ENCODE peak calls at places on chromosome 17, in eight cellular contexts. Q, S, L, P, D, M, E and C are unnamed samples.

GRCh38 chr17:31678431-31678830 is 180.6 kb downstream of the COPRS start:
- DNase-seq in Q (no peak), S (no peak), L (no peak), P (peak), D (no peak), M (no peak), E (no peak), C (peak)

GRCh38 chr17:47231334-47231733 is 22.2 kb downstream of the MYL4 start:
- DNase-seq in Q (no peak), S (no peak), L (no peak), P (no peak), D (no peak), M (no peak), E (no peak), C (no peak)

GRCh38 chr17:43360739-43361498 is 37.9 kb upstream of the ARL4D start:
- DNase-seq in Q (peak), S (peak), L (peak), P (peak), D (peak), M (peak), E (no peak), C (peak)

GRCh38 chr17:13222931-13223330 is 205.1 kb upstream of the ELAC2 start:
- DNase-seq in Q (no peak), S (no peak), L (no peak), P (no peak), D (no peak), M (no peak), E (no peak), C (no peak)

GRCh38 chr17:13405807-13406206 is 195.9 kb downstream of the HS3ST3A1 start:
- DNase-seq in Q (no peak), S (no peak), L (no peak), P (no peak), D (no peak), M (no peak), E (no peak), C (no peak)

GRCh38 chr17:17420035-17420434 is 56.8 kb upstream of the MED9 start:
- DNase-seq in Q (peak), S (no peak), L (no peak), P (no peak), D (no peak), M (no peak), E (no peak), C (no peak)

GRCh38 chr17:55120651-55121050 is 144.1 kb upstream of the HLF start:
- DNase-seq in Q (no peak), S (no peak), L (no peak), P (no peak), D (no peak), M (no peak), E (no peak), C (no peak)

GRCh38 chr17:72476575-72476986 is 355.8 kb downstream of the SOX9 start:
- DNase-seq in Q (no peak), S (no peak), L (no peak), P (no peak), D (no peak), M (no peak), E (no peak), C (no peak)

GRCh38 chr17:7712111-7712771 is 5.3 kb upstream of the DNAH2 start:
- DNase-seq in Q (no peak), S (no peak), L (no peak), P (peak), D (no peak), M (no peak), E (no peak), C (no peak)

GRCh38 chr17:58538801-58539410 is 24.5 kb upstream of the MTMR4 start:
- DNase-seq in Q (no peak), S (no peak), L (no peak), P (no peak), D (no peak), M (peak), E (no peak), C (no peak)

GRCh38 chr17:58536541-58536940 is 22.1 kb upstream of the MTMR4 start:
- DNase-seq in Q (no peak), S (no peak), L (no peak), P (no peak), D (no peak), M (no peak), E (no peak), C (no peak)

GRCh38 chr17:58539703-58540102 is 25.3 kb upstream of the MTMR4 start:
- DNase-seq in Q (no peak), S (no peak), L (no peak), P (no peak), D (no peak), M (no peak), E (no peak), C (no peak)

GRCh38 chr17:58537266-58537665 is 22.8 kb upstream of the MTMR4 start:
- DNase-seq in Q (no peak), S (no peak), L (no peak), P (no peak), D (no peak), M (no peak), E (no peak), C (no peak)

GRCh38 chr17:58541249-58541648 is 26.8 kb upstream of the MTMR4 start:
- DNase-seq in Q (no peak), S (no peak), L (no peak), P (no peak), D (no peak), M (no peak), E (no peak), C (peak)
- TF ChIP-seq CTCF in Q (no peak), S (peak), L (peak), P (no peak), D (no peak), M (peak), E (no peak), C (peak)

GRCh38 chr17:61353211-61353610 is 46.4 kb upstream of the TBX2 start:
- DNase-seq in Q (no peak), S (no peak), L (no peak), P (no peak), D (no peak), M (no peak), E (no peak), C (no peak)

GRCh38 chr17:61355475-61355874 is 44.2 kb upstream of the TBX2 start:
- DNase-seq in Q (no peak), S (no peak), L (no peak), P (no peak), D (no peak), M (no peak), E (no peak), C (no peak)

GRCh38 chr17:61352771-61353170 is 46.9 kb upstream of the TBX2 start:
- DNase-seq in Q (no peak), S (no peak), L (no peak), P (no peak), D (no peak), M (no peak), E (no peak), C (no peak)

GRCh38 chr17:61353615-61354014 is 46.0 kb upstream of the TBX2 start:
- DNase-seq in Q (no peak), S (no peak), L (no peak), P (no peak), D (no peak), M (no peak), E (no peak), C (peak)

GRCh38 chr17:61354895-61355294 is 44.7 kb upstream of the TBX2 start:
- DNase-seq in Q (no peak), S (no peak), L (no peak), P (no peak), D (no peak), M (no peak), E (no peak), C (no peak)
- TF ChIP-seq CTCF in Q (no peak), S (no peak), L (no peak), P (no peak), D (no peak), M (no peak), E (no peak), C (no peak)

GRCh38 chr17:79746955-79747507 is 16.3 kb downstream of the ENPP7 start:
- DNase-seq in Q (no peak), S (no peak), L (no peak), P (no peak), D (no peak), M (peak), E (no peak), C (peak)
- TF ChIP-seq CTCF in Q (no peak), S (no peak), L (no peak), P (no peak), D (no peak), M (no peak), E (no peak), C (no peak)

DNA sequence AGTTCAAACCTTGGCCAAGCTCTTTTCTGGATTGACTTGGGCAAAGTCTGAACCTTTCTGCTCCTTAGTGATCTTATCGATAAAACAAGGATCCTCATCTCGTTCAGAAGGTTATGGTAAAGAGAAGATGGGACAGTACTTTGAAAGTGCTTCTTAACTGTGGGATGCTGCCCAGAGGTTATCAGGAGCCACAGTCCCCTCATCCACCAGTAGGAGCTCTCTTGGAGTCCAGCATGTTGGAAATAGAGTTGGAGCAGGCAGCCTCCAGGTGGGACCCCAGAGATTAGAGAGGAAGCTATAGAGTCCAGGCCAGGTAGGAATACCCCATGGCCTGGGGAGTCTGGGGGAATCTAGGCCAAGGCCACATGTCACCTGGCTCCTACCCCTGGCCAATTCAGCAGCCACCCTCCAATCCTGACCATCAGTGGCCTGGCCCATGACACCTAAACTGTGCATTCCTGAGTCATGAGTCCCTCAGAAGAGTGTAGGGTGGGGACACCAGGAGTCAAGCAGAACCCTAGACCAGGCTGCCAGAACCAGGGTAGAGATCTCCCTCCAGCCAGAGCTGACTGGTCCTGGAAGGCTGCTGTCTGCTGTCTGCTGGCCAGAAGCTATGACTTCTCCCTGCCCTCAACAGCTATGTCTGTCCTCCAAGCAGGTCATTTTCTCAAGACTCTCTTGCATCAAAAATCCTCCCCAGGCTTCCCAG is 144.3 kb downstream of the AIPL1 start:
- DNase-seq in Q (no peak), S (no peak), L (no peak), P (no peak), D (no peak), M (no peak), E (no peak), C (no peak)
- TF ChIP-seq CTCF in Q (no peak), S (no peak), L (no peak), P (no peak), D (no peak), M (no peak), E (no peak), C (no peak)